ENCODE peak calls at places on chromosomes 3 and 15, in four cellular contexts. W, O, A and N are unnamed samples. For H3K4me1, the result is how much of the 10 kb centered on the place peaks cover.

GRCh38 chr15:40937762-40938529 is 8.8 kb downstream of the DLL4 start:
- ATAC-seq in W (peak), O (peak), A (no peak), N (no peak)

GRCh38 chr3:167611718-167612117 is 42.0 kb downstream of the WDR49 start:
- ATAC-seq in W (no peak), O (no peak), A (no peak), N (no peak)

GRCh38 chr15:99485992-99486370 is 79.8 kb upstream of the MEF2A start:
- ATAC-seq in W (peak), O (no peak), A (peak), N (peak)

GRCh38 chr3:71356272-71356671 is 227.3 kb downstream of the FOXP1 start:
- ATAC-seq in W (peak), O (no peak), A (peak), N (no peak)

GRCh38 chr3:158470944-158471638 is 99.9 kb upstream of the MLF1 start:
- ATAC-seq in W (no peak), O (peak), A (no peak), N (no peak)

GRCh38 chr15:89781055-89781454 is 4.9 kb downstream of the MESP2 start:
- ATAC-seq in W (no peak), O (peak), A (no peak), N (no peak)

GRCh38 chr15:42711746-42712145 is 25.2 kb downstream of the CDAN1 start:
- ATAC-seq in W (no peak), O (no peak), A (peak), N (no peak)

GRCh38 chr15:80999623-81000036 is 1.1 kb upstream of the TLNRD1 start:
- ATAC-seq in W (peak), O (peak), A (no peak), N (no peak)

GRCh38 chr3:184566441-184567414 is 5.1 kb downstream of the EPHB3 start:
- ATAC-seq in W (no peak), O (peak), A (no peak), N (no peak)

GRCh38 chr3:123605789-123606234 is 21.0 kb upstream of the HACD2 start:
- ATAC-seq in W (no peak), O (peak), A (no peak), N (no peak)

GRCh38 chr3:129723558-129724324 is 117.3 kb upstream of the PLXND1 start:
- ATAC-seq in W (no peak), O (no peak), A (peak), N (peak)

GRCh38 chr3:128783774-128784173 is 57.8 kb downstream of the RAB7A start:
- ATAC-seq in W (no peak), O (no peak), A (peak), N (no peak)

GRCh38 chr15:51093488-51093864 is 1.2 kb downstream of the TNFAIP8L3 start:
- ATAC-seq in W (no peak), O (no peak), A (peak), N (no peak)

GRCh38 chr15:90211009-90211408 is 9.9 kb downstream of the SEMA4B start:
- ATAC-seq in W (no peak), O (no peak), A (peak), N (no peak)

GRCh38 chr3:169241928-169242751 is 421.4 kb downstream of the MECOM start:
- ATAC-seq in W (no peak), O (no peak), A (peak), N (peak)

GRCh38 chr15:38260077-38260476 is 7.4 kb downstream of the SPRED1 start:
- ATAC-seq in W (no peak), O (no peak), A (no peak), N (no peak)

GRCh38 chr15:98035134-98035533 is 74.6 kb downstream of the ARRDC4 start:
- ATAC-seq in W (no peak), O (no peak), A (no peak), N (no peak)

GRCh38 chr3:4492240-4493007 is 724 bp upstream of the ITPR1 start:
- ATAC-seq in W (peak), O (peak), A (peak), N (peak)

GRCh38 chr3:31878231-31878838 is 102.7 kb downstream of the OSBPL10 start:
- ATAC-seq in W (no peak), O (no peak), A (no peak), N (peak)

GRCh38 chr3:13234664-13235063 is 161.4 kb upstream of the IQSEC1 start:
- ATAC-seq in W (no peak), O (peak), A (no peak), N (no peak)

GRCh38 chr3:118262800-118263402 is 771.7 kb downstream of the IGSF11 start:
- ATAC-seq in W (no peak), O (no peak), A (no peak), N (no peak)

GRCh38 chr15:52076889-52077781 is 35.4 kb downstream of the BCL2L10 start:
- ATAC-seq in W (no peak), O (peak), A (no peak), N (no peak)

GRCh38 chr15:51726302-51727073 is 11.0 kb downstream of the LYSMD2 start:
- ATAC-seq in W (peak), O (peak), A (peak), N (peak)

GRCh38 chr3:122893282-122893681 is 98.4 kb downstream of the SLC49A4 start:
- ATAC-seq in W (no peak), O (peak), A (no peak), N (no peak)

GRCh38 chr3:179455954-179456353 is 4.7 kb upstream of the GNB4 start:
- ATAC-seq in W (no peak), O (no peak), A (no peak), N (no peak)

GRCh38 chr3:146100180-146100579 is 60.8 kb downstream of the PLOD2 start:
- ATAC-seq in W (no peak), O (no peak), A (no peak), N (no peak)

GRCh38 chr3:134332344-134332743 is 41.9 kb downstream of the AMOTL2 start:
- ATAC-seq in W (no peak), O (no peak), A (no peak), N (no peak)

GRCh38 chr3:134334231-134334900 is 39.9 kb downstream of the AMOTL2 start:
- ATAC-seq in W (no peak), O (no peak), A (peak), N (peak)

GRCh38 chr3:134330895-134331810 is 43.1 kb downstream of the AMOTL2 start:
- ATAC-seq in W (no peak), O (no peak), A (peak), N (peak)

GRCh38 chr3:134333522-134334181 is 40.6 kb downstream of the AMOTL2 start:
- ATAC-seq in W (no peak), O (no peak), A (no peak), N (peak)

DNA sequence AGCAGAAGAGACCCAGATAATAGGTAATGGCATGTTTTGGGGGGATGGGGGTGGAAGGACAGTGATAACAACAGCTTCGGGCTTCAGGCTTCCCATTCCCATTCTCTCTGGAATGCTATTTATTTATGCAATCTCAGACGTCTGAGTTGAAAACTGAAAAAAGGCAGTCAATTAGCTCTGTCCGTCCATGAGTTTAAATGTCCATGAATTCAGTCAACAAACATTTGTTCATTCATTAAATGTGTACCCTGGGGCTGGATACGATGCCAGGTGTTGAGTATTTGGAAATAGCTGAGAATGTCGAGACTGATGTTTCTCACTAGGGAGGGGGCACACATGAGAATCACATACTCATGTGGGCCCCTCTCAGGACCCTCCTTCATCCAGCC is 42.4 kb downstream of the AMOTL2 start:
- ATAC-seq in W (no peak), O (no peak), A (no peak), N (no peak)
- H3K4me1 ChIP-seq in W (under half), O (under half), A (under half), N (under half)

DNA sequence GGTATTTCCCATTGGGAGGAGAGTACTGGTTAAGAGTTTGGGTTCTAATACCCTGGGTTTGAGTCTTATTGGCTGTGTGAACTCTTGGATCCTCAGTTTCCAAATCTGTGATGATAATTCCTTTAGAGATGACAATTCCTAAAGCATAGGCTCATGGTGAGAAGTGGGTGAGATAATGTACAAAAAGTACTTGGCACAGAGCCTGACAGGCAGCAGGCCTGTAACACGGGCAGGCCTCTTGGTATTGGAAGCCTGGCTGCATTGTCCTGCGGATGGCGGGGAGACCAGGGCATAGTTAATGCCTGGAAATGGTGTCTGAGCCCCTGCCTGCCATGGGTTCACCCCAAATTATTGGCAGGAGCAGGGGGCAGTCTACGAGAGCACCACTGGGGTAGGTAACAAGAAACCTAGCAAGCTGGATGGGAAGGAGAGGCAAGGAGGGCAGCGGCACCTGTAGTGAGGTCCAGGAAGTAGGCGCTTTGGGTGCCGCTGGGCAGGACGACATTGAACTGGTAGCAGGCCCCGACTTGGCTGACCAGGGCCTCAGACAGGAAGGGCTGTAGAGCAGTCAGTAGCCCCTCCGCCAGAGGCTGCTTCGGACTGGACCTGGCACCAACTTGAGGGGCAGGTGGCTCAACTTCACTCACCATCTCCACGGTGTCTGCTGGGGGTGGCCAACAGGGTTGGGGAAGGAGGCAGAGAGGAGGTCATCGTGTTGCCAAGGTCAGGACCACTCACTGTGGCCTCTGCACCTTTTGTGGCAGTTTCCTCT is 7.7 kb downstream of the STOML1 start:
- ATAC-seq in W (no peak), O (no peak), A (no peak), N (no peak)
- H3K4me1 ChIP-seq in W (under half), O (half or more), A (half or more), N (under half)

DNA sequence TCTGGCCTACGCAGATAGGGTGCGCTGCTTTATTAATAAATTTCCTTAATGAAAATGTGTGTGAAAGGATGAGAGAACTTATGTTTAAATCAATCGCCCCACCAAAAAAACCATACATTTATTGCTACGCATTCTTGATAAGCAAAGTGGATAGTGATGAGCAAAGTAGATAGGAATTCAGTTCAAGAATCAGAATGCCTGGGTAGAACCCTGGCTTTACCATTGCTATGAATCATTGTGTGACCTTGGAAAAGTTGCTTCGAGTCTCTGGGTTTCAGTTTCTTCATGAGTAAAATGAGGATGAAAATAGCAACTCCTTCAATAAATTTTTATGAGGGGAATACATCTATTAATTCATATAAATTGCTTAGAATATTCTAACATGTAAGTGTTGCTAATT is 2.6 kb upstream of the ALCAM start:
- ATAC-seq in W (no peak), O (no peak), A (no peak), N (no peak)
- H3K4me1 ChIP-seq in W (under half), O (half or more), A (under half), N (under half)

GRCh38 chr3:50260027-50260941 is 8.7 kb upstream of the SEMA3B start:
- ATAC-seq in W (peak), O (peak), A (peak), N (peak)
- H3K4me1 ChIP-seq in W (under half), O (under half), A (under half), N (half or more)